ENCODE peak calls at places on chromosomes 1 and 21, in five cellular contexts. One of them, this sample, is unnamed.

GRCh38 chr1:224356685-224357625 is at the start of gene CNIH4:
- DNase-seq in HepG2: peak
- DNase-seq in A549: peak
- DNase-seq in H1: peak
- DNase-seq in K562: peak
- DNase-seq in this sample: peak

GRCh38 chr1:181149326-181150000 is 61.0 kb downstream of the IER5 start:
- DNase-seq in H1: no peak
- DNase-seq in K562: no peak
- DNase-seq in HepG2: no peak
- DNase-seq in A549: no peak
- DNase-seq in this sample: no peak

GRCh38 chr1:45016090-45016697 is 4.1 kb downstream of the UROD start:
- DNase-seq in H1: no peak
- DNase-seq in K562: no peak
- DNase-seq in A549: no peak
- DNase-seq in HepG2: no peak
- DNase-seq in this sample: no peak

GRCh38 chr1:222161676-222162075 is 386.2 kb downstream of the HHIPL2 start:
- DNase-seq in K562: no peak
- DNase-seq in HepG2: no peak
- DNase-seq in H1: no peak
- DNase-seq in A549: no peak
- DNase-seq in this sample: peak

GRCh38 chr1:107460009-107460408 is 319.2 kb downstream of the NTNG1 start:
- DNase-seq in HepG2: no peak
- DNase-seq in H1: no peak
- DNase-seq in A549: no peak
- DNase-seq in K562: no peak
- DNase-seq in this sample: no peak

GRCh38 chr1:17287377-17287776 is 20.6 kb upstream of the PADI4 start:
- DNase-seq in H1: no peak
- DNase-seq in K562: no peak
- DNase-seq in HepG2: no peak
- DNase-seq in A549: peak
- DNase-seq in this sample: peak

GRCh38 chr21:44006656-44007055 is 5.5 kb upstream of the TRAPPC10 start:
- DNase-seq in A549: no peak
- DNase-seq in HepG2: no peak
- DNase-seq in K562: no peak
- DNase-seq in H1: no peak
- DNase-seq in this sample: peak

GRCh38 chr1:29356663-29357062 is 120.3 kb downstream of the PTPRU start:
- DNase-seq in A549: no peak
- DNase-seq in HepG2: no peak
- DNase-seq in K562: peak
- DNase-seq in H1: no peak
- DNase-seq in this sample: no peak

GRCh38 chr21:34227386-34227852 is 136.4 kb upstream of the KCNE2 start:
- DNase-seq in A549: no peak
- DNase-seq in HepG2: no peak
- DNase-seq in H1: no peak
- DNase-seq in K562: no peak
- DNase-seq in this sample: peak

GRCh38 chr1:71015745-71016144 is 31.9 kb downstream of the PTGER3 start:
- DNase-seq in HepG2: no peak
- DNase-seq in H1: no peak
- DNase-seq in A549: no peak
- DNase-seq in K562: no peak
- DNase-seq in this sample: no peak

GRCh38 chr21:17532292-17532691 is 19.4 kb downstream of the CXADR start:
- DNase-seq in K562: no peak
- DNase-seq in A549: no peak
- DNase-seq in HepG2: no peak
- DNase-seq in H1: no peak
- DNase-seq in this sample: no peak

GRCh38 chr1:51697160-51697559 is 80.3 kb downstream of the OSBPL9 start:
- DNase-seq in H1: no peak
- DNase-seq in A549: no peak
- DNase-seq in K562: no peak
- DNase-seq in HepG2: no peak
- DNase-seq in this sample: no peak

GRCh38 chr1:248704556-248704955 is 2.0 kb upstream of the OR14I1 start:
- DNase-seq in HepG2: no peak
- DNase-seq in H1: no peak
- DNase-seq in K562: no peak
- DNase-seq in A549: no peak
- DNase-seq in this sample: no peak

GRCh38 chr1:209363112-209363511 is 220.4 kb upstream of the CAMK1G start:
- DNase-seq in HepG2: no peak
- DNase-seq in A549: no peak
- DNase-seq in H1: no peak
- DNase-seq in K562: no peak
- DNase-seq in this sample: no peak

GRCh38 chr1:209367031-209367813 is 216.3 kb upstream of the CAMK1G start:
- DNase-seq in HepG2: no peak
- DNase-seq in K562: no peak
- DNase-seq in A549: no peak
- DNase-seq in H1: no peak
- DNase-seq in this sample: peak

GRCh38 chr1:209364716-209365115 is 218.8 kb upstream of the CAMK1G start:
- DNase-seq in HepG2: no peak
- DNase-seq in H1: no peak
- DNase-seq in A549: no peak
- DNase-seq in K562: no peak
- DNase-seq in this sample: no peak

GRCh38 chr1:209370616-209371015 is 212.9 kb upstream of the CAMK1G start:
- DNase-seq in K562: no peak
- DNase-seq in H1: no peak
- DNase-seq in HepG2: no peak
- DNase-seq in A549: no peak
- DNase-seq in this sample: no peak

DNA sequence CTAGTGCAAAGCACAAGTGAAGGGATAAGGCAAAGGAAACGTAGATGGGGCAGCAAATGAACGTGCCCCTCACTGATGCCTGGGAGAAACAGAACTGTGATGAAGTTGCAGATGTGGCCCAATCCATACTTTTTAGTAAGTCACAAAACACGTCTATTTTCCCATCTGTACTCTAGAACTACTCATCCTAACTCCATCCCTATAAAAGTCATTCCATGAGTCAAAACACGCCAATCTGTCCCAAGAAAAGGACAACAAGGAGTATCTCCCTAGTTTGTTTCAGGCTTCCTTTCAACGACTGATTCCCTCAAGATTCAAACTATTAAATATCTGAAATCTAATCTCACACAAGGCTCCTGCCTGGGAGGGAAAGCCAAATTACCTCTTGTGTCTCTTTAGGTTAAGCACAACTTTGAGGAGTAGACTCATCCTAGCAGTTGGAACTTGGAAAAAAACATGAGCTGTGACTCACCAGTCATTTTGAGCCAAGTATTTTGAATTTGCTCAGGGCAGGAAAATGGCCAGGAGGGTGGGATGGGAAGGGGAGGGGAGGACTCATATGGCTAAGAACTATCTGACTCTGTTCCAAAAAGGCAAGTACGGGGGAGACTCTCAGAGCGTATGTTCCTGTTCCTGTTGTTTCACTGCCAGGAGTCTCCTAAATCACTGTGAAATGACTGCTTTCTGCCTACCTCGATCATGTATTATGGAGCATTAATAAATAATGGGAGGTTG is 214.5 kb upstream of the CAMK1G start:
- DNase-seq in H1: no peak
- DNase-seq in K562: no peak
- DNase-seq in A549: no peak
- DNase-seq in HepG2: no peak
- DNase-seq in this sample: peak
- TF ChIP-seq MAFK in H1: no peak
- TF ChIP-seq MAFK in K562: no peak
- TF ChIP-seq MAFK in A549: no peak
- TF ChIP-seq MAFK in HepG2: no peak
- TF ChIP-seq MAFK in this sample: no peak

GRCh38 chr1:66535853-66536252 is 1.9 kb downstream of the SGIP1 start:
- DNase-seq in HepG2: no peak
- DNase-seq in H1: no peak
- DNase-seq in K562: no peak
- DNase-seq in A549: no peak
- DNase-seq in this sample: no peak

GRCh38 chr1:66535149-66535548 is 1.2 kb downstream of the SGIP1 start:
- DNase-seq in A549: no peak
- DNase-seq in HepG2: no peak
- DNase-seq in H1: no peak
- DNase-seq in K562: no peak
- DNase-seq in this sample: no peak

GRCh38 chr1:66532214-66532613 is 1.7 kb upstream of the SGIP1 start:
- DNase-seq in H1: no peak
- DNase-seq in A549: no peak
- DNase-seq in HepG2: no peak
- DNase-seq in K562: no peak
- DNase-seq in this sample: no peak

GRCh38 chr1:66533804-66534745 is at the start of gene SGIP1:
- DNase-seq in A549: no peak
- DNase-seq in HepG2: no peak
- DNase-seq in K562: peak
- DNase-seq in H1: no peak
- DNase-seq in this sample: peak

GRCh38 chr1:66532798-66533783 is 862 bp upstream of the SGIP1 start:
- DNase-seq in HepG2: no peak
- DNase-seq in K562: peak
- DNase-seq in A549: no peak
- DNase-seq in H1: no peak
- DNase-seq in this sample: peak
- TF ChIP-seq MAFK in HepG2: no peak
- TF ChIP-seq MAFK in K562: no peak
- TF ChIP-seq MAFK in A549: no peak
- TF ChIP-seq MAFK in H1: no peak
- TF ChIP-seq MAFK in this sample: no peak

DNA sequence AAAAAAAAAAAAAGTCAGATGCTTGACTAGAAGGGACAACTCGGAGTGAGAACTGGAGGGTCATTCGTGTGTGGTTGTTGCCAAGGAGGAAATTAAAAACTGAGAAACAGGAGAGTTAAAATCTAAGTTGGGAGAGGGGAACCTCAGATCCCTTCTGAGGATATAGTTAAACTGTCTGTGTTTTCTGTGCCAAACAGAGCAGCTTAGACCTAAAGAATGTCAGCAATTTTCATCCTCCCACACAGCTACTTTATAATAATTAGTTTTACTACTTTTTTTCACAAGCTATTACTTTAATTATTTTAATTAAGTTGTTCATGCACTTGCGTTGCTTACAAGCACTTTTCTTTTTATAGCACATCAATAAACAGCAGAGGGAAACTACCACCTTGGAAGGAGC is 84.0 kb upstream of the ABCD3 start:
- DNase-seq in HepG2: no peak
- DNase-seq in H1: no peak
- DNase-seq in A549: no peak
- DNase-seq in K562: no peak
- DNase-seq in this sample: peak
- TF ChIP-seq MAFK in HepG2: no peak
- TF ChIP-seq MAFK in H1: no peak
- TF ChIP-seq MAFK in A549: no peak
- TF ChIP-seq MAFK in K562: no peak
- TF ChIP-seq MAFK in this sample: no peak

DNA sequence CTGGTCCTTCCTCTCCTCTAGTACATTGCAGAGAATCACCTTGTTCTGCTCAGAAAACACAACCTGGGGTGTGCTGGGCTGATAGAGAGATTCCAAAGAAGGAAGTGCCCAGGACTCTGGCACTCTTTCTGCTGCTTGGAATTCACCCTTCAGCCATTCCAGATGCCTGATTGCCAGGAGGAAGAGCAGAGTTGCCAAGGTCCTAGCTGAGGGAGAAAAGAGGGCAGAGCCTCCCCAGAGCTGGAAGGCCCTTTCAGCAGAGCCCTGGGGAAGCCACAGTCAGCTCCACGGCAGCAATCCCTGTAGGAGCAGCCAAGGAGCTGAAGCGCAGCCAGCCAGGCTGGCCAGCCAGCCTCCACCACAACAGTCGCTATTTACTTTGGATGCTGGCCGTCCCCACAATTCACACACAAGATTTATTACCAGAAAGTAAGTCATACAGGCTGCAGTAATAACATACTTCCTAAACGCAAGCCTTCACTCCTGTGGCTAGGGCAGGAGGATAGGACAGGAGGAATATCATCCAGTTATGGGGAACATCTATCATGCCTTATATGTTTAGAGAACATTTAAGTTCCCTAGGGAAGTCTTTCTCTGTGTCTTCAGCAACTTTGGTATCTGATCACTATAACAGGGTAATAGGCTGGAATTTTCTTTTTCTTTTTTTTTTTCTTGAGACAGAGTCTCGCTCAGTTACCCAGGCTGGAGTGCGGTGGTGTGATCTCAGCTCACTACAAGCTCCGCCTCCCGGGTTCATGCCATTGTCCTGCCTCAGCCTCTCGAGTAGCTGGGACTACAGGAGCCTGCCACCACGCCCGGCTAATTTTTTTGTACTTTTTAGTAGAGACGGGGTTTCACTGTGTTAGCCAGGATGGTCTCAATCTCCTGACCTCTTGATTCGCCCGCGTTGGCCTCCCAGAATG is 36.6 kb upstream of the SLC44A3 start:
- DNase-seq in H1: no peak
- DNase-seq in A549: no peak
- DNase-seq in K562: no peak
- DNase-seq in HepG2: no peak
- DNase-seq in this sample: peak
- TF ChIP-seq MAFK in H1: no peak
- TF ChIP-seq MAFK in A549: no peak
- TF ChIP-seq MAFK in K562: no peak
- TF ChIP-seq MAFK in HepG2: no peak
- TF ChIP-seq MAFK in this sample: no peak

DNA sequence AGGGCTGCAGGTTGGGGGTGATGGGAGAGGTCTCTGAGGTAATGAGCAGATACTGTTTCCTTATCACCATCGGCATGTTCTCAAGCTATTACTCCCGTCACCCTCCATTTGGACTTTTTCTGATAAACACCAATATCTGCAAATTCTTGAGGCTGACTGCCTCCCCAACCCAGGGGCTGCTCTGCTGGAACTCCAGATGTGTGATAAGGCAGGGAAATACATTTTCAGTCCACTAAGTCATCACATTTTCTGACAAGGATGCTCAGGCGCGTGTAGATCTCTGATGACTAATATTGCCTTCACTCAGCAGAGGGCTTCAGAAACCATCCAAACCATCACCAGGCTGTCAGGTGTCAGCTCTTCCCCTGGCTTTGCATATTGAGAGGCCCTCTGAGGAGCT is 215.0 kb upstream of the POU3F1 start:
- DNase-seq in K562: peak
- DNase-seq in A549: no peak
- DNase-seq in HepG2: no peak
- DNase-seq in H1: no peak
- DNase-seq in this sample: no peak
- TF ChIP-seq MAFK in K562: no peak
- TF ChIP-seq MAFK in A549: no peak
- TF ChIP-seq MAFK in HepG2: no peak
- TF ChIP-seq MAFK in H1: no peak
- TF ChIP-seq MAFK in this sample: no peak

GRCh38 chr21:36504067-36505058 is 24.4 kb upstream of the CLDN14 start:
- DNase-seq in K562: peak
- DNase-seq in H1: no peak
- DNase-seq in A549: peak
- DNase-seq in HepG2: peak
- DNase-seq in this sample: peak
- TF ChIP-seq MAFK in K562: no peak
- TF ChIP-seq MAFK in H1: no peak
- TF ChIP-seq MAFK in A549: no peak
- TF ChIP-seq MAFK in HepG2: no peak
- TF ChIP-seq MAFK in this sample: no peak